ENCODE peak calls at places on chromosomes 13 and 19, in nine cellular contexts. M is nephron progenitor cell; X is thoracic aorta; G is GM20000; V is HFF-Myc; K is cardiac muscle cell; R is fibroblast of the aortic adventitia; P is CD4-positive, alpha-beta T cell; U is fibroblast of lung. B is an unnamed sample.

GRCh38 chr19:41872384-41872774 is 4.7 kb upstream of the CD79A start:
- DNase-seq in U (peak), G (no peak), K (no peak), P (no peak), V (no peak), M (no peak), R (no peak), X (no peak), B (peak)

GRCh38 chr19:1651061-1651547 is 1.3 kb downstream of the TCF3 start:
- DNase-seq in X (no peak), V (no peak), P (peak), M (peak), G (peak), R (peak), U (peak), K (peak), B (peak)

GRCh38 chr19:980133-980998 is 3.8 kb upstream of the WDR18 start:
- DNase-seq in M (peak), P (no peak), K (peak), U (no peak), V (no peak), R (no peak), X (no peak), G (no peak), B (no peak)

GRCh38 chr13:49867834-49868233 is 68.3 kb downstream of the SPRYD7 start:
- DNase-seq in R (no peak), U (no peak), G (no peak), K (no peak), X (no peak), V (no peak), M (no peak), P (no peak), B (no peak)

GRCh38 chr19:6811906-6812305 is 39.4 kb downstream of the VAV1 start:
- DNase-seq in V (peak), X (no peak), K (peak), R (peak), P (no peak), M (no peak), G (no peak), U (peak), B (no peak)

GRCh38 chr19:52658595-52658994 is 20.4 kb upstream of the ZNF83 start:
- DNase-seq in U (no peak), K (no peak), M (no peak), P (no peak), X (no peak), G (no peak), R (no peak), V (no peak), B (no peak)

GRCh38 chr13:35769812-35770211 is 293.3 kb upstream of the MAB21L1 start:
- DNase-seq in U (no peak), M (no peak), V (no peak), G (no peak), P (no peak), R (no peak), X (no peak), K (no peak), B (no peak)

GRCh38 chr13:51525567-51526165 is 58.6 kb upstream of the WDFY2 start:
- DNase-seq in R (peak), M (no peak), G (no peak), V (no peak), U (no peak), P (no peak), X (no peak), K (no peak), B (no peak)

GRCh38 chr13:52749446-52749845 is 9.8 kb upstream of the CNMD start:
- DNase-seq in V (no peak), X (no peak), G (no peak), U (no peak), K (no peak), R (no peak), P (no peak), M (no peak), B (no peak)

GRCh38 chr13:76816394-76816793 is 69.8 kb downstream of the KCTD12 start:
- DNase-seq in M (no peak), R (no peak), X (no peak), V (no peak), G (no peak), P (no peak), K (no peak), U (no peak), B (peak)

GRCh38 chr19:1650627-1651009 is 1.8 kb downstream of the TCF3 start:
- DNase-seq in P (no peak), R (peak), U (peak), G (no peak), K (peak), M (no peak), V (no peak), X (no peak), B (peak)

GRCh38 chr13:113811081-113811928 is 52.3 kb downstream of the TMEM255B start:
- DNase-seq in R (no peak), V (no peak), U (no peak), G (no peak), P (no peak), X (no peak), M (no peak), K (no peak), B (no peak)

GRCh38 chr19:2387367-2388288 is 27.6 kb downstream of the TMPRSS9 start:
- DNase-seq in V (no peak), P (no peak), K (no peak), U (no peak), G (no peak), M (no peak), X (no peak), R (no peak), B (no peak)

GRCh38 chr13:113080361-113080831 is 25.2 kb upstream of the F7 start:
- DNase-seq in P (no peak), R (no peak), U (no peak), V (no peak), G (no peak), X (no peak), K (no peak), M (no peak), B (no peak)

GRCh38 chr13:50691176-50691681 is 152.3 kb downstream of the DLEU7 start:
- DNase-seq in G (no peak), K (peak), M (no peak), X (no peak), V (no peak), U (no peak), R (peak), P (no peak), B (no peak)

GRCh38 chr13:46831588-46832194 is 34.7 kb upstream of the ESD start:
- DNase-seq in G (peak), P (no peak), U (peak), R (peak), K (peak), X (no peak), V (peak), M (peak), B (peak)

GRCh38 chr19:53876651-53877224 is 5.3 kb upstream of the PRKCG start:
- DNase-seq in V (no peak), X (no peak), U (no peak), M (no peak), P (no peak), K (no peak), G (no peak), R (no peak), B (no peak)

GRCh38 chr13:75864718-75865117 is 228.6 kb downstream of the LMO7 start:
- DNase-seq in X (no peak), P (no peak), V (no peak), G (no peak), U (peak), M (no peak), R (peak), K (peak), B (no peak)

GRCh38 chr13:113061271-113061625 is 44.3 kb upstream of the F7 start:
- DNase-seq in G (no peak), X (no peak), M (no peak), V (no peak), R (no peak), U (no peak), K (no peak), P (no peak), B (no peak)

GRCh38 chr13:75489502-75490263 is 7.7 kb upstream of the TBC1D4 start:
- DNase-seq in M (no peak), K (peak), R (peak), U (peak), G (peak), P (no peak), V (no peak), X (no peak), B (peak)

GRCh38 chr19:46729696-46730095 is 12.8 kb upstream of the PRKD2 start:
- DNase-seq in X (no peak), G (no peak), U (no peak), K (no peak), R (no peak), V (no peak), M (no peak), P (no peak), B (no peak)

GRCh38 chr19:13961826-13962737 is 9.8 kb downstream of the DCAF15 start:
- DNase-seq in U (peak), P (no peak), M (no peak), K (peak), X (no peak), V (no peak), R (no peak), G (no peak), B (no peak)

GRCh38 chr13:94707400-94708021 is 4.8 kb downstream of the SOX21 start:
- DNase-seq in K (no peak), P (no peak), R (no peak), X (no peak), G (peak), M (peak), V (no peak), U (no peak), B (no peak)

GRCh38 chr19:46887240-46887782 is 26.5 kb downstream of the ARHGAP35 start:
- DNase-seq in M (no peak), U (no peak), X (no peak), R (peak), P (no peak), K (peak), G (no peak), V (no peak), B (no peak)

GRCh38 chr13:45352031-45352430 is 11.0 kb upstream of the TPT1 start:
- DNase-seq in M (no peak), K (no peak), V (no peak), U (no peak), R (no peak), P (no peak), X (no peak), G (no peak), B (no peak)

GRCh38 chr19:17948967-17949930 is 16.4 kb downstream of the CCDC124 start:
- DNase-seq in P (peak), K (no peak), G (peak), R (no peak), U (no peak), X (no peak), M (peak), V (no peak), B (peak)

GRCh38 chr13:107866007-107866665 is 349.2 kb downstream of the LIG4 start:
- DNase-seq in X (no peak), K (peak), P (no peak), M (peak), R (no peak), V (no peak), G (no peak), U (no peak), B (peak)

GRCh38 chr19:12794196-12794921 is 3.1 kb downstream of the JUNB start:
- DNase-seq in G (no peak), U (peak), V (no peak), K (peak), M (no peak), P (no peak), R (peak), X (no peak), B (no peak)

GRCh38 chr13:75458696-75459422 is 23.1 kb downstream of the TBC1D4 start:
- DNase-seq in R (no peak), X (no peak), M (no peak), U (no peak), K (no peak), G (peak), V (no peak), P (no peak), B (no peak)

GRCh38 chr13:110371550-110372465 is 64.7 kb downstream of the COL4A2 start:
- DNase-seq in M (no peak), K (peak), U (no peak), P (no peak), V (no peak), X (no peak), G (no peak), R (peak), B (no peak)

GRCh38 chr19:16023558-16023915 is 52.8 kb upstream of the TPM4 start:
- DNase-seq in X (no peak), M (no peak), R (no peak), K (no peak), V (no peak), P (peak), U (no peak), G (no peak), B (no peak)

GRCh38 chr13:50140742-50141659 is 125.8 kb downstream of the KCNRG start:
- DNase-seq in X (no peak), K (peak), U (peak), V (no peak), G (no peak), M (no peak), R (no peak), P (no peak), B (no peak)

DNA sequence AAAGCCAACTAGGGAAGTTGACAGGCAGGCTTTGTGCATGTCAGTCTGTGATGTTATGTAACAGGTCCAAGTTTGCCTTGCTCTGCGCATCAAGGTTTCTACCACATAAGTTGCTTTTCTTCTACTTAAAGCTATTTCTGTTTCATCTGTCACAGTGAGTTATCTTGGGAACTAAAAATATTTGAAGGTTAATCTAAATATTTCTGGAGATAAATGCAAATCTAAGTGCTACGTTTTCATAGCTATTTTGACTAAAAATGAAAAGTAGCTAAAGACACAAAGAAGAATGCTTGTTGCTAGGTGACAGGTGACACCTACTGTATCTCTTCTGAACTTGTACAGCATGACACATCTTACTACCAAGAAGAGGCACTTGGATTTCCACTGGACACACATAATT is 135.6 kb downstream of the KLF12 start:
- DNase-seq in X (no peak), V (no peak), G (peak), P (no peak), R (no peak), U (no peak), M (no peak), K (no peak), B (no peak)
- TF ChIP-seq CTCF in X (no peak), V (no peak), G (no peak), P (no peak), R (no peak), U (no peak), M (no peak), K (no peak), B (no peak)

GRCh38 chr19:10936661-10937084 is 8.1 kb downstream of the TIMM29 start:
- DNase-seq in X (no peak), U (peak), P (no peak), M (peak), K (peak), R (peak), V (peak), G (peak), B (peak)
- TF ChIP-seq CTCF in X (peak), U (peak), P (peak), M (peak), K (peak), R (peak), V (peak), G (peak), B (peak)

GRCh38 chr19:49020342-49020741 is 3.5 kb upstream of the LHB start:
- DNase-seq in K (no peak), U (no peak), G (no peak), X (no peak), V (no peak), M (no peak), P (no peak), R (no peak), B (no peak)

GRCh38 chr19:49017666-49018351 is 918 bp upstream of the LHB start:
- DNase-seq in M (peak), G (peak), R (peak), X (no peak), K (peak), V (peak), U (peak), P (peak), B (peak)

GRCh38 chr19:49017041-49017665 is at the start of gene LHB:
- DNase-seq in P (no peak), K (no peak), U (no peak), G (no peak), R (no peak), X (no peak), V (no peak), M (no peak), B (no peak)

GRCh38 chr19:49020931-49021895 is 2.9 kb downstream of the CGB3 start:
- DNase-seq in X (no peak), M (peak), K (no peak), G (no peak), P (no peak), R (no peak), V (no peak), U (peak), B (peak)

DNA sequence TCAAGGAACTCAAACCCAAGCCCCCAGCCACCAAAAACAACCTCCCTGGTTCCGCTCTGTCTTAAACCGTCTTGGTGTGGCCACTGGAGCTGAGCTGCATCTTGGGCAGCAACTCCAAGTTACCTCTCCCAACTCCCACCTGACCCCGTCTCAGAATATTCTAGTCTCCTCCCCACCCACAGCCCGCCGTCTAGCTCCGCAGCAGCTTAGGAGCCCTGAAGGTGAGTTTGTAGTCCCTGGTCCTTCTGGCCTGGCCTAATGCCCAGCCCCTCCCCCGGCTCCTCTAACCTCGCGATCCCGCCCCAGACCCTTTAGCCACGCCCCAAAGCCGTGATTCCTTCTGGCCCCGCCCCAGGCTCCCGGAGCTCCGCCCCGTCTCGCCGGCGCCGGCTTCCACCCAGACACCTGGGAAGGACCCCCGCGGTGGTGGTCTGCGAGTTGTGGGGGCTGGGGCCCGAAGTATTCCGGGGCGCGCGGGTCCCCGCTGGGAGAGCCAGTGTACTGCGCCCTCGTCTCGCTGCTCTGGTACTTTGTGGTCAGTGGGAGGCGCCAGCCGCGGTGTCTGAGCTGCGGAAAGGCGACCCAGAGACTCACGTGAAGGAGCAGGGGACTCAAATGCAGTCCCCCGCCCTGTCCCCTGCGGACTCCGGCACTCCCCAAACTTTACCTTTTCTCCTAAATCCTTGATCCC is 2.5 kb upstream of the LHB start:
- DNase-seq in X (no peak), P (peak), M (peak), R (no peak), G (peak), V (no peak), K (peak), U (peak), B (peak)
- TF ChIP-seq CTCF in X (no peak), P (no peak), M (no peak), R (peak), G (no peak), V (no peak), K (no peak), U (peak), B (no peak)

GRCh38 chr19:40605201-40605971 is 4.2 kb downstream of the LTBP4 start:
- DNase-seq in R (peak), K (peak), P (peak), X (no peak), U (peak), M (peak), G (peak), V (no peak), B (peak)
- TF ChIP-seq CTCF in R (no peak), K (peak), P (peak), X (no peak), U (no peak), M (no peak), G (peak), V (peak), B (no peak)

GRCh38 chr19:58468216-58468839 is 1.4 kb downstream of the ZNF324 start:
- DNase-seq in K (no peak), U (no peak), M (no peak), G (peak), P (no peak), R (no peak), V (no peak), X (no peak), B (no peak)
- TF ChIP-seq CTCF in K (no peak), U (no peak), M (no peak), G (no peak), P (no peak), R (no peak), V (no peak), X (no peak), B (no peak)

GRCh38 chr19:5131031-5131865 is 162.3 kb downstream of the KDM4B start:
- DNase-seq in V (no peak), P (no peak), K (no peak), X (no peak), G (peak), R (no peak), U (no peak), M (no peak), B (peak)
- TF ChIP-seq CTCF in V (no peak), P (no peak), K (no peak), X (no peak), G (peak), R (no peak), U (no peak), M (no peak), B (no peak)

B was measured in activated CD8-positive, alpha-beta T cell treated with anti-CD3 and anti-CD28 coated beads for 36 hours.